ENCODE peak calls at places on chromosomes 2 and 18, in ten cellular contexts. R, G, X, K, Y, E, A, Q, L and T are unnamed samples.

GRCh38 chr2:56077352-56077915 is 106.4 kb upstream of the CCDC85A start:
- DNase-seq in A (no peak), K (peak; percentile 56), G (no peak), R (peak; percentile 56), Q (no peak), X (no peak), Y (peak; percentile 33), L (peak; percentile 8), E (no peak), T (peak; percentile 33)

GRCh38 chr2:103462101-103462500 is 700.3 kb downstream of the TMEM182 start:
- DNase-seq in A (no peak), Y (no peak), G (no peak), X (no peak), Q (no peak), E (no peak), L (no peak), R (no peak), K (no peak), T (no peak)

GRCh38 chr2:240426797-240427721 is 8.4 kb upstream of the GPC1 start:
- DNase-seq in E (peak; percentile 20), G (no peak), A (peak; percentile 67), Q (no peak), X (peak; percentile 78), R (peak; percentile 4), K (peak; percentile 58), Y (no peak), L (no peak), T (no peak)

GRCh38 chr2:7096726-7097352 is 179.6 kb downstream of the RNF144A start:
- DNase-seq in L (no peak), A (no peak), Q (no peak), K (no peak), Y (no peak), R (no peak), E (no peak), X (no peak), G (no peak), T (no peak)

GRCh38 chr2:11498543-11499034 is 32.6 kb upstream of the E2F6 start:
- DNase-seq in X (peak; percentile 93), A (no peak), E (peak; percentile 30), Y (peak; percentile 13), K (no peak), Q (peak; percentile 64), R (no peak), L (peak; percentile 23), G (no peak), T (no peak)

GRCh38 chr2:241821460-241822263 is 12.7 kb downstream of the NEU4 start:
- DNase-seq in Y (no peak), A (peak; percentile 40), L (no peak), E (no peak), G (no peak), Q (no peak), X (peak; percentile 80), R (no peak), K (no peak), T (no peak)

GRCh38 chr2:168009900-168010299 is 237.5 kb downstream of the STK39 start:
- DNase-seq in G (no peak), R (no peak), L (no peak), X (no peak), Y (no peak), E (no peak), K (no peak), A (no peak), Q (no peak), T (no peak)

GRCh38 chr2:30037016-30037415 is 109.8 kb upstream of the YPEL5 start:
- DNase-seq in X (no peak), A (no peak), Q (no peak), Y (no peak), E (no peak), G (no peak), K (no peak), L (no peak), R (no peak), T (no peak)

GRCh38 chr18:47968006-47968676 is 37.7 kb upstream of the SMAD2 start:
- DNase-seq in A (no peak), L (no peak), Y (peak; percentile 13), R (no peak), K (peak; percentile 21), G (no peak), E (no peak), X (no peak), Q (no peak), T (no peak)

GRCh38 chr2:10220516-10221391 is 82.0 kb upstream of the HPCAL1 start:
- DNase-seq in K (peak; percentile 84), L (no peak), X (no peak), Y (peak; percentile 38), A (no peak), Q (no peak), E (peak; percentile 69), G (no peak), R (no peak), T (no peak)

GRCh38 chr2:137677466-137677865 is 286.8 kb upstream of the HNMT start:
- DNase-seq in G (no peak), E (no peak), Q (no peak), R (no peak), L (peak; percentile 12), A (no peak), K (peak; percentile 3), X (no peak), Y (no peak), T (no peak)

GRCh38 chr2:38653715-38654494 is 12.0 kb upstream of the GALM start:
- DNase-seq in E (no peak), L (no peak), X (peak; percentile 28), G (no peak), A (no peak), Q (no peak), K (no peak), R (no peak), Y (no peak), T (no peak)

GRCh38 chr18:67145586-67146292 is 370.8 kb downstream of the DSEL start:
- DNase-seq in R (no peak), A (no peak), X (no peak), K (no peak), Y (no peak), L (no peak), E (no peak), Q (no peak), G (no peak), T (no peak)

GRCh38 chr2:71748227-71748626 is 294.9 kb downstream of the DYSF start:
- DNase-seq in G (no peak), X (no peak), A (no peak), Y (peak; percentile 51), R (no peak), E (peak; percentile 23), Q (no peak), L (no peak), K (peak; percentile 69), T (no peak)

GRCh38 chr2:241479026-241479898 is 29.1 kb downstream of the STK25 start:
- DNase-seq in X (no peak), Y (no peak), G (no peak), A (no peak), L (no peak), R (no peak), Q (no peak), E (no peak), K (no peak), T (no peak)

GRCh38 chr2:235088608-235089020 is 136.8 kb downstream of the SH3BP4 start:
- DNase-seq in K (peak; percentile 56), R (no peak), G (no peak), E (no peak), L (no peak), Y (no peak), Q (no peak), X (no peak), A (no peak), T (no peak)

GRCh38 chr2:170707821-170708795 is 7.0 kb upstream of the SP5 start:
- DNase-seq in G (no peak), Q (no peak), E (no peak), Y (no peak), X (no peak), R (no peak), K (no peak), A (no peak), L (no peak), T (no peak)

GRCh38 chr2:173136614-173137013 is 61.0 kb downstream of the MAP3K20 start:
- DNase-seq in L (no peak), R (no peak), K (no peak), Y (peak; percentile 31), X (no peak), A (no peak), E (no peak), Q (no peak), G (no peak), T (no peak)

GRCh38 chr2:157559461-157559860 is 69.2 kb downstream of the ACVR1C start:
- DNase-seq in L (no peak), R (no peak), Q (no peak), A (no peak), E (no peak), Y (no peak), K (no peak), X (no peak), G (no peak), T (no peak)

GRCh38 chr18:5066380-5066977 is 130.6 kb downstream of the AKAIN1 start:
- DNase-seq in G (no peak), X (no peak), K (no peak), Y (no peak), L (no peak), Q (no peak), E (no peak), R (peak; percentile 33), A (no peak), T (no peak)

GRCh38 chr2:196244966-196245365 is 73.6 kb upstream of the STK17B start:
- DNase-seq in R (no peak), E (no peak), Y (no peak), A (no peak), X (no peak), Q (no peak), G (peak; percentile 51), L (no peak), K (peak; percentile 41), T (no peak)

GRCh38 chr2:95043300-95043786 is 17.8 kb downstream of the MAL start:
- DNase-seq in E (peak; percentile 76), Y (peak; percentile 95), G (no peak), A (peak; percentile 84), X (no peak), L (peak; percentile 16), R (no peak), Q (peak; percentile 73), K (peak; percentile 80), T (no peak)

GRCh38 chr2:177692042-177692823 is 299.7 kb downstream of the AGPS start:
- DNase-seq in L (no peak), A (no peak), Q (no peak), Y (no peak), K (no peak), G (no peak), R (no peak), E (no peak), X (no peak), T (no peak)

GRCh38 chr2:174609261-174609660 is 11.7 kb upstream of the WIPF1 start:
- DNase-seq in Y (no peak), E (no peak), X (no peak), K (no peak), A (no peak), L (no peak), Q (no peak), R (no peak), G (no peak), T (no peak)

GRCh38 chr18:48656582-48656981 is 117.8 kb downstream of the CTIF start:
- DNase-seq in R (no peak), X (peak; percentile 70), Y (peak; percentile 34), Q (no peak), E (peak; percentile 59), K (no peak), L (no peak), A (no peak), G (no peak), T (peak; percentile 78)

GRCh38 chr18:22346968-22347611 is 70.6 kb downstream of the CTAGE1 start:
- DNase-seq in R (no peak), Y (no peak), L (no peak), X (no peak), A (no peak), E (no peak), K (peak; percentile 53), Q (no peak), G (no peak), T (no peak)

GRCh38 chr2:241627675-241628074 is 9.3 kb downstream of the THAP4 start:
- DNase-seq in R (no peak), L (no peak), G (no peak), Y (no peak), A (no peak), Q (no peak), E (no peak), K (no peak), X (no peak), T (no peak)

GRCh38 chr2:222813177-222813843 is 47.5 kb upstream of the ACSL3 start:
- DNase-seq in K (peak; percentile 12), A (no peak), Q (no peak), L (no peak), Y (no peak), G (no peak), E (no peak), R (no peak), X (no peak), T (no peak)